ENCODE peak calls at places on chromosomes 12 and 14, in nine cellular contexts. N is amygdala; A is NCI-H774; Y is A549; S is lower leg skin; F is activated T-helper 9 cell treated with anti-CD3 and anti-CD28 coated beads, Interleukin-2, amount 50 U/mL, for 16 hours; R is GF-D8; E is fibroblast of lung; L is activated CD4-positive, alpha-beta memory T cell treated with anti-CD3 and anti-CD28 coated beads, Interleukin-2, amount 10 ng/mL, durations not matched to agents 7 days and 5 days. Q is an unnamed sample.

GRCh38 chr14:72736348-72736747 is 157.6 kb downstream of the DPF3 start:
- DNase-seq in L (no peak), E (peak), S (peak), F (no peak), Y (no peak), N (no peak), R (no peak), A (no peak), Q (no peak)

GRCh38 chr14:99879401-99880295 is 86.4 kb downstream of the EML1 start:
- DNase-seq in L (no peak), R (no peak), E (peak), S (no peak), N (no peak), Y (no peak), F (no peak), A (no peak), Q (no peak)

GRCh38 chr14:59739794-59740193 is 130.8 kb downstream of the RTN1 start:
- DNase-seq in A (no peak), L (no peak), N (no peak), Y (no peak), S (no peak), R (peak), E (no peak), F (no peak), Q (no peak)

GRCh38 chr12:52091061-52091460 is 11.6 kb downstream of the SMIM41 start:
- DNase-seq in N (no peak), S (peak), L (no peak), R (no peak), A (no peak), E (no peak), F (no peak), Y (no peak), Q (no peak)

GRCh38 chr14:53670701-53671100 is 285.9 kb downstream of the BMP4 start:
- DNase-seq in E (peak), L (no peak), R (no peak), Y (no peak), N (no peak), S (no peak), F (no peak), A (no peak), Q (no peak)

GRCh38 chr14:51165415-51165814 is 70.5 kb upstream of the TRIM9 start:
- DNase-seq in R (no peak), A (no peak), F (no peak), S (no peak), N (no peak), Y (no peak), L (no peak), E (peak), Q (no peak)

GRCh38 chr12:27387473-27387872 is 54.8 kb downstream of the BMAL2 start:
- DNase-seq in F (no peak), R (no peak), Y (no peak), A (no peak), E (no peak), N (no peak), L (no peak), S (no peak), Q (no peak)

GRCh38 chr12:106760184-106760531 is 14.3 kb upstream of the RIC8B start:
- DNase-seq in R (no peak), L (no peak), S (no peak), E (peak), A (no peak), F (no peak), Y (no peak), N (peak), Q (no peak)

GRCh38 chr12:92927436-92928116 is 1.5 kb downstream of the EEA1 start:
- DNase-seq in A (no peak), R (no peak), S (no peak), L (no peak), E (peak), F (no peak), N (no peak), Y (peak), Q (no peak)

GRCh38 chr12:38056701-38057689 is 259.6 kb upstream of the ALG10B start:
- DNase-seq in E (no peak), N (no peak), Y (peak), R (no peak), A (no peak), F (no peak), L (no peak), S (no peak), Q (no peak)

GRCh38 chr12:93946542-93947150 is 201.7 kb upstream of the PLXNC1 start:
- DNase-seq in L (no peak), S (no peak), A (no peak), N (no peak), R (no peak), E (peak), Y (no peak), F (no peak), Q (no peak)

GRCh38 chr14:103185051-103186027 is 62.1 kb downstream of the TNFAIP2 start:
- DNase-seq in A (peak), E (no peak), Y (peak), L (no peak), S (no peak), F (no peak), R (no peak), N (no peak), Q (no peak)

GRCh38 chr14:66066991-66067788 is 419.0 kb upstream of the CCDC196 start:
- DNase-seq in A (no peak), E (peak), N (no peak), F (no peak), Y (no peak), R (no peak), L (no peak), S (no peak), Q (no peak)

GRCh38 chr14:66076166-66076565 is 410.0 kb upstream of the CCDC196 start:
- DNase-seq in A (no peak), S (no peak), Y (no peak), N (no peak), F (no peak), R (no peak), E (peak), L (no peak), Q (no peak)

GRCh38 chr12:110640275-110641025 is 26.5 kb downstream of the TCTN1 start:
- DNase-seq in A (no peak), N (peak), L (no peak), E (no peak), R (no peak), Y (no peak), S (no peak), F (no peak), Q (no peak)

GRCh38 chr12:3170423-3171194 is 93.4 kb downstream of the TSPAN9 start:
- DNase-seq in R (no peak), Y (peak), N (no peak), F (no peak), S (no peak), L (no peak), A (no peak), E (peak), Q (no peak)

GRCh38 chr12:8648598-8649205 is 13.9 kb downstream of the MFAP5 start:
- DNase-seq in E (no peak), A (no peak), Y (no peak), N (no peak), R (no peak), F (peak), L (peak), S (peak), Q (no peak)

GRCh38 chr14:94050231-94050880 is 24.2 kb downstream of the OTUB2 start:
- DNase-seq in F (no peak), E (no peak), S (peak), A (no peak), L (peak), N (no peak), Y (no peak), R (no peak), Q (no peak)

GRCh38 chr14:68800361-68800760 is 7.5 kb upstream of the ZFP36L1 start:
- DNase-seq in L (no peak), F (no peak), S (no peak), N (no peak), R (no peak), E (peak), Y (no peak), A (no peak), Q (no peak)

GRCh38 chr12:102596016-102596415 is 115.7 kb upstream of the IGF1 start:
- DNase-seq in R (no peak), Y (no peak), N (no peak), F (no peak), L (no peak), A (no peak), E (no peak), S (no peak), Q (no peak)

GRCh38 chr12:88844426-88844825 is 264.2 kb upstream of the KITLG start:
- DNase-seq in A (no peak), N (no peak), Y (no peak), S (no peak), E (no peak), L (no peak), F (no peak), R (no peak), Q (no peak)

GRCh38 chr12:120234643-120235368 is 30.7 kb downstream of the PXN start:
- DNase-seq in F (no peak), Y (peak), A (peak), R (peak), L (no peak), S (peak), E (peak), N (peak), Q (peak)

GRCh38 chr12:83317641-83318040 is 630.9 kb downstream of the TMTC2 start:
- DNase-seq in R (no peak), N (no peak), F (no peak), Y (no peak), S (no peak), L (no peak), A (no peak), E (no peak), Q (no peak)

GRCh38 chr12:124292385-124292784 is 2.5 kb upstream of the RFLNA start:
- DNase-seq in F (no peak), L (no peak), E (no peak), N (no peak), R (no peak), S (no peak), Y (no peak), A (no peak), Q (no peak)

Q was measured in GOT3.